ENCODE peak calls at places on chromosomes 16 and 17, in eight cellular contexts. W is B cell, X is fibroblast of mammary gland, K is endothelial cell, S is cardiac fibroblast, P is tibial artery, T is HepG2, D is bronchial epithelial cell. M is an unnamed sample.

GRCh38 chr16:24810951-24811843 is 34.6 kb upstream of the SLC5A11 start:
- DNase-seq in W (no peak), X (no peak), K (no peak), S (no peak), P (no peak), T (no peak), D (no peak), M (no peak)

GRCh38 chr16:27482397-27483082 is 67.2 kb downstream of the GTF3C1 start:
- DNase-seq in W (no peak), X (no peak), K (no peak), S (no peak), P (no peak), T (no peak), D (no peak), M (no peak)

GRCh38 chr17:3639981-3640596 is 3.5 kb downstream of the CTNS start:
- DNase-seq in W (no peak), X (peak; percentile 42), K (no peak), S (peak; percentile 78), P (no peak), T (no peak), D (no peak), M (no peak)

GRCh38 chr17:18002171-18002570 is 29.5 kb downstream of the DRC3 start:
- DNase-seq in W (no peak), X (peak; percentile 61), K (no peak), S (no peak), P (no peak), T (no peak), D (peak; percentile 7), M (no peak)

GRCh38 chr16:684961-685696 is 995 bp upstream of the JMJD8 start:
- DNase-seq in W (no peak), X (no peak), K (no peak), S (no peak), P (no peak), T (no peak), D (no peak), M (no peak)

GRCh38 chr16:70467113-70467512 is 12.7 kb downstream of the FCSK start:
- DNase-seq in W (peak; percentile 39), X (no peak), K (no peak), S (no peak), P (no peak), T (no peak), D (no peak), M (no peak)

GRCh38 chr17:57785032-57785431 is 39.9 kb upstream of the CCDC182 start:
- DNase-seq in W (no peak), X (no peak), K (no peak), S (peak; percentile 45), P (no peak), T (no peak), D (no peak), M (no peak)

GRCh38 chr16:30948956-30949654 is at the start of gene ORAI3:
- DNase-seq in W (peak; percentile 89), X (peak; percentile 46), K (peak; percentile 74), S (peak; percentile 78), P (peak; percentile 89), T (no peak), D (peak; percentile 54), M (peak; percentile 68)

GRCh38 chr16:87344931-87345631 is 27.9 kb upstream of the C16orf95 start:
- DNase-seq in W (no peak), X (no peak), K (no peak), S (peak; percentile 14), P (no peak), T (no peak), D (peak; percentile 4), M (no peak)

GRCh38 chr16:66342294-66342900 is 24.1 kb upstream of the CDH5 start:
- DNase-seq in W (no peak), X (peak; percentile 16), K (peak; percentile 83), S (peak; percentile 36), P (no peak), T (peak; percentile 18), D (no peak), M (peak; percentile 86)

GRCh38 chr17:49898547-49899490 is 51.0 kb upstream of the TAC4 start:
- DNase-seq in W (no peak), X (peak; percentile 13), K (no peak), S (no peak), P (no peak), T (peak; percentile 66), D (peak; percentile 11), M (no peak)

GRCh38 chr17:7822126-7822525 is 11.9 kb upstream of the KDM6B start:
- DNase-seq in W (no peak), X (no peak), K (no peak), S (no peak), P (no peak), T (no peak), D (no peak), M (no peak)

GRCh38 chr17:80065478-80066170 is 29.2 kb downstream of the CCDC40 start:
- DNase-seq in W (no peak), X (no peak), K (no peak), S (no peak), P (no peak), T (no peak), D (no peak), M (no peak)

GRCh38 chr16:69095179-69095578 is 10.3 kb upstream of the HAS3 start:
- DNase-seq in W (no peak), X (no peak), K (no peak), S (no peak), P (no peak), T (no peak), D (no peak), M (no peak)

GRCh38 chr17:45433136-45433535 is 466 bp upstream of the ARHGAP27 start:
- DNase-seq in W (peak; percentile 41), X (no peak), K (no peak), S (no peak), P (no peak), T (no peak), D (no peak), M (no peak)

GRCh38 chr16:4298761-4299522 is 16.9 kb upstream of the GLIS2 start:
- DNase-seq in W (no peak), X (peak; percentile 91), K (peak; percentile 52), S (peak; percentile 92), P (peak; percentile 84), T (no peak), D (peak; percentile 91), M (peak; percentile 65)

GRCh38 chr17:66527335-66527734 is 224.9 kb downstream of the PRKCA start:
- DNase-seq in W (no peak), X (no peak), K (no peak), S (no peak), P (no peak), T (no peak), D (no peak), M (no peak)

GRCh38 chr17:29412780-29413565 is 22.8 kb downstream of the TAOK1 start:
- DNase-seq in W (no peak), X (peak; percentile 84), K (no peak), S (peak; percentile 46), P (no peak), T (no peak), D (peak; percentile 69), M (no peak)

GRCh38 chr17:62030264-62030663 is 34.8 kb downstream of the MED13 start:
- DNase-seq in W (no peak), X (no peak), K (no peak), S (no peak), P (no peak), T (no peak), D (no peak), M (no peak)

GRCh38 chr16:49899991-49900690 is 44.2 kb upstream of the ZNF423 start:
- DNase-seq in W (no peak), X (no peak), K (no peak), S (no peak), P (no peak), T (no peak), D (no peak), M (no peak)

GRCh38 chr16:65032397-65032796 is 89.5 kb downstream of the CDH11 start:
- DNase-seq in W (no peak), X (peak; percentile 44), K (no peak), S (no peak), P (no peak), T (no peak), D (no peak), M (no peak)

GRCh38 chr17:1976000-1976682 is 49.0 kb downstream of the RTN4RL1 start:
- DNase-seq in W (no peak), X (no peak), K (no peak), S (no peak), P (no peak), T (peak; percentile 53), D (no peak), M (peak; percentile 57)

GRCh38 chr17:72056727-72057290 is 64.0 kb upstream of the SOX9 start:
- DNase-seq in W (no peak), X (no peak), K (no peak), S (no peak), P (no peak), T (no peak), D (no peak), M (no peak)
- TF ChIP-seq CTCF in W (no peak), X (no peak), K (no peak), S (no peak), P (no peak), T (no peak), D (no peak), M (no peak)

GRCh38 chr17:20009052-20009301 is 182 bp upstream of the SPECC1 start:
- DNase-seq in W (no peak), X (no peak), K (no peak), S (no peak), P (no peak), T (no peak), D (no peak), M (no peak)
- TF ChIP-seq CTCF in W (no peak), X (no peak), K (peak; percentile 98), S (no peak), P (no peak), T (no peak), D (peak; percentile 87), M (no peak)

DNA sequence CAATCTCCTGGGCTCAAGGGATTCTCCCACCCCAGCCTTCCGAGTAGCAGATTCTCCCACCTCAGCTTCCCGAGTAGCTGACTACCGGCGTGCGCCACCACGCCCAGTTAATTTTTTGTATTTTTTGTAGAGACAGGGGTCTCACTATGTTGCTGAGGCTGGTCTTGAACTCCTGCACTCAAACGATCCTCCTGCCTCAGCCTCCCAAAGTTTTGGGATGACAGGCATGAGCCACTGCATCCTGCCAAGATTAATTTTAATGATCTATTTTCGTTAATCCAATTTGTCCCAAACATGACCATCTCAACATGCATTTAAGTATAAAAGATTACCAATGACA is 1.2 kb downstream of the ZC3H7A start:
- DNase-seq in W (no peak), X (no peak), K (no peak), S (no peak), P (peak; percentile 50), T (no peak), D (no peak), M (no peak)
- TF ChIP-seq CTCF in W (no peak), X (no peak), K (no peak), S (no peak), P (no peak), T (no peak), D (no peak), M (no peak)

DNA sequence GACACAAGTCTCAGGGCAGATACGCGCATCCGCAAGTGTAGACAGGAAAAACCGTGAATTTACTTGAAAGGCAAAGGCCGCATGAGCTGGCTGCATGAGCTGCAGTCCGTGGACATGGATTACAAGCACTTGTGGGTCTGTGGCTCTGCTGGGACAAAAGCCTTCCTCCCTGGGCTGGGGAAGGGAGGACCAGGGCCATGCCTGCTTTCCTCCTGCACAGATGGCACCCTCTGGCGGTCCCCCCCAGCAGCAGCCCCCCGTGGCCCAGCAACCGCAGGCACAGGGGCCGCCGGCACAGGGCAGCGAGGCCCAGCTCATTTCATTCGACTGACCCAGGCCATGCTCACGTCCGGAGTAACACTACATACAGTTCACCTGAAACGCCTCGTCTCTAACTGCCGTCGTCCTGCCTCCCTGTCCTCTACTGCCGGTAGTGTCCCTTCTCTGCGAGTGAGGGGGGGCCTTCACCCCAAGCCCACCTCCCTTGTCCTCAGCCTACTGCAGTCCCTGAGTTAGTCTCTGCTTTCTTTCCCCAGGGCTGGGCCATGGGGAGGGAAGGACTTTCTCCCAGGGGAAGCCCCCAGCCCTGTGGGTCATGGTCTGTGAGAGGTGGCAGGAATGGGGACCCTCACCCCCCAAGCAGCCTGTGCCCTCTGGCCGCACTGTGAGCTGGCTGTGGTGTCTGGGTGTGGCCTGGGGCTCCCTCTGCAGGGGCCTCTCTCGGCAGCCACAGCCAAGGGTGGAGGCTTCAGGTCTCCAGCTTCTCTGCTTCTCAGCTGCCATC is 1.7 kb upstream of the MRPL12 start:
- DNase-seq in W (no peak), X (no peak), K (no peak), S (no peak), P (no peak), T (no peak), D (no peak), M (no peak)
- TF ChIP-seq CTCF in W (no peak), X (no peak), K (no peak), S (no peak), P (no peak), T (peak; percentile 61), D (no peak), M (no peak)